ENCODE peak calls at places on chromosomes 13 and 19, in nine cellular contexts. Q is kidney glomerular epithelial cell; C is activated naive CD8-positive, alpha-beta T cell treated with anti-CD3 and anti-CD28 coated beads for 36 hours; H is NCI-H2107; R is non-pigmented ciliary epithelial cell; S is heart left ventricle; B is hypothalamus; M is NCI-H1436; Y is RPMI7951. X is an unnamed sample.

GRCh38 chr13:95023405-95023804 is 277.8 kb downstream of the ABCC4 start:
- DNase-seq in Q (no peak), C (no peak), H (peak), R (no peak), S (no peak), B (no peak), M (peak), Y (no peak), X (no peak)

GRCh38 chr19:47699360-47699917 is 13.8 kb upstream of the EHD2 start:
- DNase-seq in Q (peak), C (peak), H (no peak), R (no peak), S (no peak), B (no peak), M (peak), Y (peak), X (peak)

GRCh38 chr13:46850214-46850613 is 46.6 kb downstream of the HTR2A start:
- DNase-seq in Q (no peak), C (no peak), H (no peak), R (no peak), S (no peak), B (no peak), M (no peak), Y (no peak), X (no peak)

GRCh38 chr19:1109032-1109541 is 5.3 kb downstream of the GPX4 start:
- DNase-seq in Q (no peak), C (no peak), H (no peak), R (no peak), S (no peak), B (no peak), M (no peak), Y (no peak), X (no peak)

GRCh38 chr13:78881054-78881453 is 222.1 kb upstream of the OBI1 start:
- DNase-seq in Q (no peak), C (no peak), H (no peak), R (no peak), S (no peak), B (no peak), M (peak), Y (no peak), X (no peak)

GRCh38 chr13:45564108-45564507 is 51.4 kb downstream of the ERICH6B start:
- DNase-seq in Q (peak), C (no peak), H (peak), R (peak), S (no peak), B (no peak), M (no peak), Y (peak), X (peak)

GRCh38 chr13:24632382-24633121 is 47.7 kb upstream of the ATP12A start:
- DNase-seq in Q (no peak), C (no peak), H (no peak), R (no peak), S (no peak), B (no peak), M (no peak), Y (peak), X (no peak)

GRCh38 chr13:112708560-112709240 is 18.9 kb downstream of the ATP11A start:
- DNase-seq in Q (no peak), C (no peak), H (no peak), R (no peak), S (peak), B (no peak), M (no peak), Y (no peak), X (no peak)

GRCh38 chr13:51675385-51675784 is 91.1 kb downstream of the WDFY2 start:
- DNase-seq in Q (no peak), C (no peak), H (no peak), R (no peak), S (no peak), B (no peak), M (no peak), Y (no peak), X (no peak)

GRCh38 chr19:14248578-14249011 is 42.6 kb upstream of the ADGRL1 start:
- DNase-seq in Q (no peak), C (peak), H (peak), R (peak), S (no peak), B (peak), M (peak), Y (peak), X (peak)

GRCh38 chr19:2144190-2144589 is 7.2 kb downstream of the AP3D1 start:
- DNase-seq in Q (no peak), C (no peak), H (no peak), R (no peak), S (no peak), B (no peak), M (no peak), Y (no peak), X (no peak)

GRCh38 chr13:51942189-51942588 is 69.1 kb downstream of the ATP7B start:
- DNase-seq in Q (no peak), C (no peak), H (peak), R (no peak), S (no peak), B (no peak), M (no peak), Y (no peak), X (no peak)

GRCh38 chr13:91792054-91792453 is 393.6 kb downstream of the GPC5 start:
- DNase-seq in Q (no peak), C (no peak), H (no peak), R (no peak), S (no peak), B (no peak), M (no peak), Y (no peak), X (no peak)

GRCh38 chr19:17950310-17951150 is 16.4 kb upstream of the KCNN1 start:
- DNase-seq in Q (no peak), C (peak), H (no peak), R (no peak), S (no peak), B (no peak), M (peak), Y (no peak), X (no peak)

GRCh38 chr13:51682691-51683090 is 98.4 kb downstream of the WDFY2 start:
- DNase-seq in Q (no peak), C (no peak), H (no peak), R (no peak), S (no peak), B (no peak), M (no peak), Y (peak), X (no peak)